ENCODE peak calls at places on chromosomes 6 and 20, in six cellular contexts. W, Z, A, X, L and B are unnamed samples.

GRCh38 chr6:33577106-33577535 is 3.0 kb downstream of the BAK1 start:
- DNase-seq in L (peak), X (no peak), Z (no peak), A (no peak), W (peak), B (no peak)

GRCh38 chr20:50765674-50766073 is 29.2 kb upstream of the BCAS4 start:
- DNase-seq in L (no peak), W (no peak), Z (no peak), A (no peak), X (no peak), B (no peak)

GRCh38 chr20:19284400-19285178 is 72.1 kb downstream of the SLC24A3 start:
- DNase-seq in A (no peak), L (no peak), W (no peak), Z (no peak), X (no peak), B (no peak)

GRCh38 chr20:17819395-17820093 is 119.8 kb downstream of the BANF2 start:
- DNase-seq in L (no peak), X (no peak), Z (no peak), W (no peak), A (no peak), B (no peak)

GRCh38 chr20:25252226-25252625 is 4.3 kb downstream of the PYGB start:
- DNase-seq in L (no peak), A (no peak), W (no peak), Z (no peak), X (no peak), B (no peak)

GRCh38 chr6:38248500-38249234 is 391.1 kb downstream of the BTBD9 start:
- DNase-seq in X (no peak), L (no peak), Z (no peak), A (no peak), W (no peak), B (no peak)

GRCh38 chr6:157281570-157281969 is 41.7 kb downstream of the TMEM242 start:
- DNase-seq in L (no peak), W (peak), Z (no peak), A (no peak), X (no peak), B (no peak)

GRCh38 chr6:105972440-105972839 is 113.7 kb upstream of the PRDM1 start:
- DNase-seq in W (no peak), Z (no peak), X (no peak), L (no peak), A (no peak), B (no peak)

GRCh38 chr20:17946040-17946439 is 22.6 kb downstream of the SNX5 start:
- DNase-seq in X (no peak), L (no peak), Z (no peak), W (no peak), A (no peak), B (no peak)

GRCh38 chr20:11159728-11160127 is 485.9 kb upstream of the JAG1 start:
- DNase-seq in A (no peak), L (no peak), W (peak), X (no peak), Z (no peak), B (peak)